ENCODE peak calls at places on chromosomes 5 and 9, in six cellular contexts. N is naive thymus-derived CD8-positive, alpha-beta T cell; O is GM23248; I is DND-41; U is activated CD4-positive, alpha-beta T cell treated with anti-CD3 and anti-CD28 coated beads for 24 hours; Y is stimulated activated CD4-positive, alpha-beta T cell treated with anti-CD3 and anti-CD28 coated beads, TNF-alpha, amount 100 ng/mL, for 24 hours. A is an unnamed sample.

GRCh38 chr9:1876891-1877496 is 138.2 kb upstream of the SMARCA2 start:
- DNase-seq in N (no peak), O (no peak), I (no peak), U (no peak), Y (no peak), A (no peak)

GRCh38 chr5:31492824-31493223 is 39.1 kb downstream of the DROSHA start:
- DNase-seq in N (no peak), O (peak), I (no peak), U (no peak), Y (no peak), A (no peak)

GRCh38 chr5:118968925-118969375 is 19.4 kb downstream of the DTWD2 start:
- DNase-seq in N (no peak), O (peak), I (no peak), U (no peak), Y (no peak), A (no peak)

GRCh38 chr5:90528704-90529233 is 615 bp downstream of the LYSMD3 start:
- DNase-seq in N (peak), O (peak), I (peak), U (no peak), Y (no peak), A (no peak)

GRCh38 chr9:93955356-93956182 is 414 bp upstream of the BARX1 start:
- DNase-seq in N (peak), O (peak), I (no peak), U (no peak), Y (peak), A (no peak)

GRCh38 chr5:124927735-124928134 is 181.3 kb upstream of the ZNF608 start:
- DNase-seq in N (no peak), O (peak), I (no peak), U (no peak), Y (no peak), A (no peak)

GRCh38 chr5:54774281-54775171 is 210.9 kb downstream of the ESM1 start:
- DNase-seq in N (no peak), O (peak), I (no peak), U (no peak), Y (no peak), A (no peak)

GRCh38 chr5:159021360-159022177 is 78.1 kb downstream of the EBF1 start:
- DNase-seq in N (no peak), O (peak), I (no peak), U (no peak), Y (no peak), A (no peak)

GRCh38 chr9:93464876-93465275 is 11.5 kb upstream of the FAM120AOS start:
- DNase-seq in N (no peak), O (no peak), I (no peak), U (no peak), Y (no peak), A (no peak)

GRCh38 chr5:120901199-120901598 is 437.1 kb downstream of the PRR16 start:
- DNase-seq in N (no peak), O (peak), I (peak), U (no peak), Y (no peak), A (no peak)

GRCh38 chr9:122356627-122357026 is 14.2 kb upstream of the PTGS1 start:
- DNase-seq in N (no peak), O (peak), I (no peak), U (no peak), Y (no peak), A (no peak)

GRCh38 chr5:126984632-126985031 is 45.7 kb downstream of the MARCHF3 start:
- DNase-seq in N (no peak), O (peak), I (no peak), U (no peak), Y (no peak), A (no peak)

GRCh38 chr9:86449246-86449645 is 95.0 kb upstream of the TUT7 start:
- DNase-seq in N (no peak), O (no peak), I (no peak), U (no peak), Y (no peak), A (no peak)

GRCh38 chr5:96026334-96027065 is 64.8 kb upstream of the ELL2 start:
- DNase-seq in N (no peak), O (peak), I (no peak), U (no peak), Y (no peak), A (no peak)